ENCODE peak calls at places on chromosomes 16 and 17, in five cellular contexts. X, H, Z, G and R are unnamed samples.

GRCh38 chr17:22469101-22469880 is 777.0 kb downstream of the KCNJ18 start:
- DNase-seq in X (no peak), H (no peak), Z (no peak), G (no peak), R (no peak)

GRCh38 chr16:80674884-80675283 is 129.5 kb downstream of the CDYL2 start:
- DNase-seq in X (no peak), H (no peak), Z (no peak), G (no peak), R (no peak)

GRCh38 chr17:1153795-1154546 is 25.8 kb downstream of the ABR start:
- DNase-seq in X (no peak), H (no peak), Z (peak), G (peak), R (no peak)

GRCh38 chr17:841313-841712 is 59.2 kb downstream of the MRM3 start:
- DNase-seq in X (no peak), H (no peak), Z (no peak), G (no peak), R (no peak)

GRCh38 chr16:65667013-65667578 is 545.2 kb upstream of the CDH11 start:
- DNase-seq in X (peak), H (no peak), Z (peak), G (peak), R (no peak)

GRCh38 chr17:32992360-32993033 is 850 bp downstream of the SPACA3 start:
- DNase-seq in X (no peak), H (no peak), Z (no peak), G (no peak), R (no peak)

GRCh38 chr17:38702166-38702899 is 2.7 kb upstream of the MLLT6 start:
- DNase-seq in X (peak), H (no peak), Z (peak), G (peak), R (peak)

GRCh38 chr16:87723224-87723619 is 42.6 kb downstream of the KLHDC4 start:
- DNase-seq in X (peak), H (no peak), Z (no peak), G (peak), R (no peak)

GRCh38 chr17:27892542-27892865 is 661 bp downstream of the LYRM9 start:
- DNase-seq in X (no peak), H (no peak), Z (no peak), G (no peak), R (no peak)

GRCh38 chr17:76537578-76538280 is at the start of gene CYGB:
- DNase-seq in X (peak), H (no peak), Z (peak), G (no peak), R (no peak)

GRCh38 chr16:7246578-7246977 is 86.1 kb upstream of the RBFOX1 start:
- DNase-seq in X (no peak), H (no peak), Z (peak), G (no peak), R (peak)

GRCh38 chr16:11181889-11182279 is 74.1 kb downstream of the SOCS1 start:
- DNase-seq in X (no peak), H (no peak), Z (no peak), G (peak), R (no peak)

GRCh38 chr17:957856-958421 is 21.6 kb downstream of the NXN start:
- DNase-seq in X (peak), H (no peak), Z (no peak), G (no peak), R (no peak)

GRCh38 chr17:77100009-77100408 is 40.8 kb upstream of the SEC14L1 start:
- DNase-seq in X (no peak), H (no peak), Z (no peak), G (no peak), R (no peak)

GRCh38 chr17:1617620-1618174 is 10.9 kb downstream of the SLC43A2 start:
- DNase-seq in X (peak), H (no peak), Z (peak), G (peak), R (no peak)

GRCh38 chr17:15998031-15998574 is 1.4 kb downstream of the ZSWIM7 start:
- DNase-seq in X (no peak), H (no peak), Z (no peak), G (no peak), R (no peak)

GRCh38 chr16:77938913-77939312 is 83.4 kb upstream of the CLEC3A start:
- DNase-seq in X (no peak), H (no peak), Z (no peak), G (no peak), R (no peak)
- H2BK15ac ChIP-seq in X (no peak), H (peak), Z (no peak), G (no peak), R (no peak)

GRCh38 chr16:23278031-23278430 is 24.1 kb upstream of the SCNN1B start:
- DNase-seq in X (no peak), H (no peak), Z (no peak), G (no peak), R (no peak)
- H3K4me2 ChIP-seq in X (no peak), H (no peak), Z (no peak), G (no peak), R (no peak)

GRCh38 chr16:84585472-84585871 is 32.4 kb downstream of the COTL1 start:
- DNase-seq in X (no peak), H (no peak), Z (no peak), G (no peak), R (no peak)
- H2BK15ac ChIP-seq in X (no peak), H (no peak), Z (no peak), G (no peak), R (no peak)

DNA sequence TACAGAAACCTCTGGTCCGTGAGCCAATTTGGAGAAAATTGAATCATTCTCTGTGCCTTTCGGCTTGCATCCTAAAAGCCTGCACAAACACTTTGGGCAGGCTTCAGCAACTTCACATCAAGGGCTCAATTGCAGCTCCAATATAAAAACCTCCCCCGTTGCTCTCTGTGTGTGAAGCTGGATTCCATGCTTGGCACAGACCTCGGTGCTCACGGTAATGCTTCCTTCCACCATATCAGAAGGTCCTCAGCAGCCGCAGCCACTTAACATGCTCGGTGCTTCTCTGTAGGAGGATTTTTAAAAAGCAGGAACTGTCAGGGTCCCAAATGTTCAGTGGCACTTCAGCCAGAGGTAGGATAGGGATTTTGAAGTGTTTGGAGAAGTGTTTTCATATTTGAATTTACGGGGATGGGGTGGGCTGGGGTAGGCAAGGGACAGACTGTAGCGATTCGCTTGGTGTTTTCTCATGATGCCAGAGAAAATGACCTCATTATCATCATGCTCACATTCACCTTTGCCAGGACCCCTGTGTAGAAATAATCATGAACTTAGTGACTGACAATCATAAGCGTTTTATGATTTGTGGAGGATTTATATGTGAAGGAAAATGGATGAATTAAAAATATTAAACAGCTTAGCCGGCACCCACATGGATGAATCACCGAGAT is 84.6 kb downstream of the WWOX start:
- DNase-seq in X (peak), H (no peak), Z (no peak), G (no peak), R (no peak)
- H3K4me2 ChIP-seq in X (peak), H (no peak), Z (no peak), G (peak), R (no peak)